ENCODE peak calls at places on chromosomes 12 and 14, in four cellular contexts. D is AG04450, W is astrocyte, V is H9. Y is an unnamed sample.

GRCh38 chr14:100665518-100666032 is 61.1 kb upstream of the DLK1 start:
- DNase-seq in W (peak; percentile 23), V (no peak), D (no peak), Y (no peak)

GRCh38 chr14:99982449-99983250 is 82.6 kb upstream of the EVL start:
- DNase-seq in V (peak; percentile 48), W (peak; percentile 29), D (peak; percentile 45), Y (peak; percentile 82)

GRCh38 chr14:61512026-61512425 is 183.3 kb upstream of the HIF1A start:
- DNase-seq in D (no peak), V (no peak), W (no peak), Y (no peak)

GRCh38 chr14:89702151-89702936 is 252.2 kb downstream of the EFCAB11 start:
- DNase-seq in D (peak; percentile 21), V (no peak), W (peak; percentile 56), Y (no peak)

GRCh38 chr14:100731846-100732765 is 5.4 kb downstream of the DLK1 start:
- DNase-seq in D (no peak), V (no peak), W (no peak), Y (no peak)

GRCh38 chr14:99255621-99256482 is 16.1 kb downstream of the BCL11B start:
- DNase-seq in V (no peak), W (no peak), D (no peak), Y (peak; percentile 35)

GRCh38 chr14:54098536-54098935 is 141.9 kb upstream of the BMP4 start:
- DNase-seq in W (no peak), D (no peak), V (no peak), Y (no peak)

GRCh38 chr14:94823556-94824341 is 53.8 kb upstream of the GSC start:
- DNase-seq in D (no peak), W (peak; percentile 1), V (peak; percentile 39), Y (peak; percentile 15)

GRCh38 chr12:5925646-5926045 is 19.4 kb downstream of the ANO2 start:
- DNase-seq in D (no peak), V (peak; percentile 20), W (no peak), Y (no peak)

GRCh38 chr14:71651228-71651627 is 281.0 kb upstream of the RGS6 start:
- DNase-seq in D (peak; percentile 72), V (no peak), W (peak; percentile 94), Y (no peak)

GRCh38 chr12:93773122-93773871 is 96.1 kb downstream of the CRADD start:
- DNase-seq in D (no peak), V (no peak), W (peak; percentile 70), Y (no peak)

GRCh38 chr14:60094306-60094897 is 2.7 kb downstream of the PCNX4 start:
- DNase-seq in D (no peak), V (peak; percentile 61), W (peak; percentile 84), Y (peak; percentile 72)

GRCh38 chr12:75404231-75404630 is 13.3 kb downstream of the GLIPR1L2 start:
- DNase-seq in V (no peak), D (no peak), W (no peak), Y (no peak)

GRCh38 chr14:65243766-65244442 is 141.6 kb upstream of the MAX start:
- DNase-seq in W (no peak), D (no peak), V (no peak), Y (no peak)

GRCh38 chr14:101788016-101788695 is 26.6 kb downstream of the PPP2R5C start:
- DNase-seq in W (no peak), D (no peak), V (no peak), Y (no peak)

GRCh38 chr14:101781240-101782061 is 19.9 kb downstream of the PPP2R5C start:
- DNase-seq in D (no peak), W (no peak), V (no peak), Y (peak; percentile 25)

GRCh38 chr14:101780887-101781239 is 19.4 kb downstream of the PPP2R5C start:
- DNase-seq in D (no peak), V (peak; percentile 65), W (no peak), Y (peak; percentile 75)

GRCh38 chr14:101783260-101784016 is 21.9 kb downstream of the PPP2R5C start:
- DNase-seq in W (no peak), D (no peak), V (no peak), Y (peak; percentile 24)

GRCh38 chr14:101784631-101785030 is 23.1 kb downstream of the PPP2R5C start:
- DNase-seq in V (no peak), W (no peak), D (no peak), Y (no peak)
- H3K27ac ChIP-seq in V (no peak overlapping the region), W (no peak overlapping the region), D (no peak overlapping the region), Y (no peak overlapping the region)

GRCh38 chr12:120377611-120378010 is 8.6 kb upstream of the MSI1 start:
- DNase-seq in D (no peak), V (no peak), W (no peak), Y (no peak)

GRCh38 chr12:120376009-120376408 is 7.0 kb upstream of the MSI1 start:
- DNase-seq in V (no peak), D (no peak), W (no peak), Y (no peak)

GRCh38 chr12:120376890-120377572 is 8.1 kb upstream of the MSI1 start:
- DNase-seq in W (no peak), D (no peak), V (no peak), Y (no peak)

GRCh38 chr12:120376416-120376815 is 7.5 kb upstream of the MSI1 start:
- DNase-seq in W (no peak), V (no peak), D (no peak), Y (no peak)

GRCh38 chr12:120381752-120382419 is 12.9 kb upstream of the MSI1 start:
- DNase-seq in W (peak; percentile 59), V (no peak), D (peak; percentile 8), Y (no peak)
- H3K27ac ChIP-seq in W (no peak overlapping the region), V (no peak overlapping the region), D (no peak overlapping the region), Y (no peak overlapping the region)

GRCh38 chr12:57726151-57726883 is 12.2 kb downstream of the AGAP2 start:
- DNase-seq in V (peak; percentile 93), D (peak; percentile 47), W (peak; percentile 50), Y (peak; percentile 96)
- H3K27ac ChIP-seq in V (no peak overlapping the region), D (peak overlapping the region; percentile 52), W (peak overlapping the region; percentile 42), Y (no peak overlapping the region)

GRCh38 chr12:91138337-91138905 is 27.1 kb upstream of the LUM start:
- DNase-seq in V (no peak), D (no peak), W (no peak), Y (peak; percentile 3)
- H3K27ac ChIP-seq in V (no peak overlapping the region), D (no peak overlapping the region), W (no peak overlapping the region), Y (no peak overlapping the region)